ENCODE peak calls at places on chromosomes 6 and 20, in four cellular contexts. E is AG09309, F is Caco-2, J is tibial artery. B is an unnamed sample.

GRCh38 chr20:21090112-21090737 is 15.9 kb downstream of the LINC00237 start:
- DNase-seq in E (no peak), F (no peak), J (no peak), B (no peak)

GRCh38 chr6:12138377-12138776 is 126.3 kb downstream of the HIVEP1 start:
- DNase-seq in E (no peak), F (no peak), J (no peak), B (no peak)

GRCh38 chr20:1341561-1342265 is 12.8 kb upstream of the SDCBP2 start:
- DNase-seq in E (no peak), F (no peak), J (no peak), B (peak)

GRCh38 chr20:41150664-41151063 is 13.3 kb downstream of the PLCG1 start:
- DNase-seq in E (no peak), F (no peak), J (no peak), B (no peak)

GRCh38 chr6:144264270-144265060 is 20.7 kb upstream of the UTRN start:
- DNase-seq in E (peak), F (peak), J (no peak), B (peak)

GRCh38 chr6:144262470-144263369 is 22.4 kb upstream of the UTRN start:
- DNase-seq in E (no peak), F (no peak), J (no peak), B (no peak)

GRCh38 chr6:101626264-101626663 is 232.8 kb downstream of the GRIK2 start:
- DNase-seq in E (no peak), F (no peak), J (no peak), B (no peak)

GRCh38 chr6:16481680-16482079 is 243.3 kb downstream of the GMPR start:
- DNase-seq in E (no peak), F (no peak), J (no peak), B (no peak)

GRCh38 chr6:46170357-46171289 is at the start of gene ENPP5:
- DNase-seq in E (no peak), F (peak), J (peak), B (no peak)

GRCh38 chr6:38420207-38420606 is 219.5 kb downstream of the BTBD9 start:
- DNase-seq in E (peak), F (no peak), J (no peak), B (no peak)

GRCh38 chr6:12969933-12970332 is 253.4 kb downstream of the PHACTR1 start:
- DNase-seq in E (no peak), F (no peak), J (no peak), B (no peak)

GRCh38 chr6:43584892-43585570 is 9.0 kb downstream of the POLH start:
- DNase-seq in E (no peak), F (no peak), J (no peak), B (no peak)

GRCh38 chr6:22653980-22654610 is 84.7 kb downstream of the HDGFL1 start:
- DNase-seq in E (no peak), F (no peak), J (no peak), B (no peak)

DNA sequence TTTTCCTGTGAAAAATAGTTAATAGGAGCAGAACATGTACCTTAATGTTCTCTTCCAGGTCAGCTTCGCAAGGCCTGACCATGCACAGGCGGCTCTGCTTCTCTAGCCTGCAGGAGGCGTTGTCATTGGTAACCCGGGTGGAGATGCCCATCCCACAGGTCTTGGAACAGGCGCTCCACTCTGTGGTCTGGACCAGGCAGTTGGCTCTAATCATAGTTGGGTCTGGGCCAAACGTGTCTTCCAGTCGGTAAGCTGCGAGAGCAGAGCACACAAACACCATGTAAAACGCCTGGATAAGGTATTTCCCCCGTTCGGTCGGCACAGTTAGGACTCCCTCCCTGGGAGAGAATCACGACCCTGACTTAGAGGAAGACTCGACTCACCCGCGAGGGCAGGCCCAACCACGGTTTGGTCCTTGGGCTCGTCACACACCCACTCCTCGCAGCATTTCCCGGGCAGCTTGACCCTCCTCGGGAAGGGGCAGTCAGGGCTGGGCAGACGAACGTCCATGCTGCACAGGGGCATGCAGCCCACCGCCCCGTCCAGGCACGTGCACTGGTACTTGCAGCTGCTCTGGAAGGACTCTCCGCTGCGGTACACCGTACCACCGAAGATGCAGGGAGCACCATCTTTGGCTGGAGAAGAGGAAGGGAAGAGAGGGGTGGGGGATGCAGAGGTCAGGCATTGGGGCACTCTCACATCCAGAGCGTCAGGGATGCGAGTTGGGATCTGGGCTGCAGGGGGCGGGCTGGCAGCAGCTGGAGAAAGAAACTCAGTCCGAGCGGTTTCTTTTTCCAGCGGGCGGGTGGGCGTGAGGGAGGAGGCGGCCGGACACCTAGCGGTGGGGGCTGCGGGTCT is 1.0 kb downstream of the CCN2 start:
- DNase-seq in E (peak), F (peak), J (peak), B (peak)
- TF ChIP-seq CTCF in E (peak), F (peak), J (peak), B (peak)

DNA sequence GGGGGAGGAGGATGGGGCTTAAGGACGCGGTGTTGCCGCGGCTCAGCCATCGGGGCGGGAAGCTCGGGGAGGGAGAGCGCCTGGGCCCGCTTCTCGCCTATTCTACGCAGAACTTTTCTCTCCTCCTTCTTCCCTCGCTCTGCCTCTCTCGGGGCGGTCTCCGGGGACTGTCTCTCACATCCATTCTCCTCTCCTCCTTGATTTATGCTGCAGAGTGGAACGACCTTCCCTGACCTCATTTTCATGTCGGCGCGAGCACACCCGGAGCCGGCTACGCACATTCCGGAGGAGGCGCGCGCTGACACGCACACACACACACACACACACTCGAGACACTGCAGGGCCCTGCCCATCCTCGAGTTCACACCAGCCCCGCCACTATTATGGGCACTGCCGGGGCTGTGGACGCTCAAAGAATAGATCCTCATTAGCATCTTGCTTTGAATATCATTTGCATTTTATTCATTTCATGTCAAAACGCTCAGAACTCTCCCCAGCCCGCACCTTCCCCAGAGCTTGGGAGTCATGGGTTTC is 36.7 kb downstream of the NCR2 start:
- DNase-seq in E (no peak), F (no peak), J (no peak), B (peak)
- H3K4me3 ChIP-seq in E (peak), F (peak), J (peak), B (no peak)

DNA sequence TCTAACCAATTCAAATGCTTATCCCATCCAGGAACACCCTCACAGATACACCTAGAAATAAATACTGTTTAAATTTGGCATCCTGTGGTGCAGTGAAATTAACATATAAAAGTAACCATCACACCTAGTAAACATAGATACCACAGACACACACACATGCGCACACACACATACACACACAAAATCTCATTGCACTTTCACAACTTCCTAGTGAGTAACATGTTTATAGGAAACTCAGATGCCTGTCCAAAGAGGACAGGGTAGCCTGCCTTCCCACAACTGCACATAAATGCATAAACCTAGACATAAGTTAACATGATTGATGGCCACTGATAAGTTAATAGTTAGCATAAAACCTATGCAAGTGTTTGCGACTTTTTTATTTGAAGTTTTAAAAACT is 56.8 kb downstream of the LRRC1 start:
- DNase-seq in E (no peak), F (no peak), J (no peak), B (no peak)
- TF ChIP-seq CTCF in E (no peak), F (no peak), J (no peak), B (no peak)

GRCh38 chr6:163345931-163346330 is 68.6 kb upstream of the QKI start:
- DNase-seq in E (no peak), F (no peak), J (no peak), B (no peak)

GRCh38 chr6:163343609-163344008 is 70.9 kb upstream of the QKI start:
- DNase-seq in E (no peak), F (no peak), J (no peak), B (no peak)

GRCh38 chr6:163349001-163349680 is 65.4 kb upstream of the QKI start:
- DNase-seq in E (no peak), F (no peak), J (no peak), B (no peak)

GRCh38 chr6:163347021-163347446 is 67.5 kb upstream of the QKI start:
- DNase-seq in E (no peak), F (no peak), J (no peak), B (no peak)

DNA sequence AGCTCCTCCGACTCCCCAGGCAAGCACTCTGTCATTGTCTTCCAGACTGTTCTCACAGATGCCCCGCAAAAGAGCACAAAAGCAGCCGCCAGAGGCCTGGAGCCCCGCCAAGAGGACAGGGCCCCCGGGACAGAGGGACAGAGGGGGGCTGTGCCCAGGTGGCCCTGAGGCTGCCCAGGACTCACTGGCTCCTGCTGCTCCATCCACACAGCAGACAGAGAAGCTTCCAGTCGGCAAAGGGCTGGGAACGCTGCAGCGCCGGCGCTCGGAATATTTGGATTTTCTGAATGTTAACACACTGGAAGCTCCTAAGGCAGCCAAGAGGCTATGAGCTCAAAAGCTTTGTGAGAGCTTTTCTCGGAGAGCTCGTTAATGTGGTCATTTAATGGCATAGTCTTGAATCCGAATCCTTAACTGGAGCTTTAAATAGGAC is 68.0 kb upstream of the QKI start:
- DNase-seq in E (no peak), F (no peak), J (no peak), B (peak)
- H3K4me3 ChIP-seq in E (no peak), F (no peak), J (peak), B (no peak)

GRCh38 chr6:84779380-84779779 is 15.0 kb upstream of the TBX18 start:
- DNase-seq in E (no peak), F (no peak), J (no peak), B (no peak)
- TF ChIP-seq CTCF in E (peak), F (peak), J (no peak), B (peak)

GRCh38 chr20:17678886-17679285 is 3.2 kb downstream of the RRBP1 start:
- DNase-seq in E (no peak), F (peak), J (no peak), B (no peak)

GRCh38 chr20:17678295-17678694 is 3.7 kb downstream of the RRBP1 start:
- DNase-seq in E (no peak), F (peak), J (no peak), B (no peak)

GRCh38 chr20:17680836-17681740 is 954 bp downstream of the RRBP1 start:
- DNase-seq in E (no peak), F (peak), J (peak), B (peak)

GRCh38 chr20:17680128-17680835 is 1.8 kb downstream of the RRBP1 start:
- DNase-seq in E (no peak), F (peak), J (peak), B (no peak)

DNA sequence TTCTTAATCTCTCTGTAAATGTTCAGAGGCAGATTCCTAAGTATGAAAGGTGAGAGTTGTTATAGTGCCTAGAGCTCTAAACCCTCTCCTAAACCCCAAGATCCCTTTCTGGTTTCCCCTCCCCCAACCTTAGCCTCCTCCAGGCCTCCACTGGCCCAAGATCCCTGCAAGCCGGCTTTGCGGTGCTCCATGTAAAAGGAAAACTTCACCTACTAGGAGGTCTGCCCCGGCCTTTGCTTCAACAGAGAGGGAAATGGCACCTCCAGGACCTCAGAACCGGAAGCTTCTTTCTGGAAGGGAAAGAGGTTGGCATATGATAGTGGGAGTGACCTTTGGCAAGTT is 2.3 kb downstream of the RRBP1 start:
- DNase-seq in E (no peak), F (no peak), J (no peak), B (no peak)
- H3K4me3 ChIP-seq in E (peak), F (peak), J (peak), B (peak)

DNA sequence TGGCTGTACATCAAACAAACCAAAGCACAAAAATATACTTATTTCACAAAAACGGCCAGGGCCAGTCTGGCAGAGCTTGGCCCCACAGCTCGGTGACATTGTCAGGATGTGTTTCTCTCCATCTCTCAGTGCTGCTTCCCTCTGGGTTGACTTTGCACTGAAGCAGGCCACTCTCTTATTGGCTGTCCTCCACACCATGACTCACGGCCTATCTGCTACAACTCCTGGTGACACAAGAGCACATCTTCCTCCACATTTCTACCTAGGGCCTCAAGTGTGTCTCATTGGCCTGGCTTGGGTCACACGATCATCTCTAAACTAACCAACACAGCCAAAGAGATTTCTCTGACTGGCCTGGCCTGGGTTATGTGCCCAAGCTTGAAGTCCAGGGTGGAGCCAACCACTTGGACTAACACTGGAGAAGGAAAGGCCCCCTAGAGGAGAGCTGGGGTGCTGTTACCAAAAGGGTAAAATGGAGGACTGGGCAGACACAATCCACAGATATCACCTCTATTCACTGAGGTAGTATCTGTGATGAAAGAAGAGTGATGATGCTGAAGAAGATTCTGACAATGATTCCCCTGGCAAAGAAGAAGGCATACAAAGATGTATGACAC is 159.8 kb upstream of the TSHZ2 start:
- DNase-seq in E (no peak), F (no peak), J (no peak), B (no peak)
- TF ChIP-seq CTCF in E (no peak), F (no peak), J (no peak), B (no peak)

GRCh38 chr20:34040300-34041015 is 46.7 kb downstream of the RALY start:
- DNase-seq in E (no peak), F (no peak), J (no peak), B (no peak)
- H3K4me3 ChIP-seq in E (no peak), F (no peak), J (no peak), B (no peak)

GRCh38 chr6:50358113-50358512 is 308.4 kb upstream of the DEFB112 start:
- DNase-seq in E (no peak), F (no peak), J (no peak), B (no peak)

DNA sequence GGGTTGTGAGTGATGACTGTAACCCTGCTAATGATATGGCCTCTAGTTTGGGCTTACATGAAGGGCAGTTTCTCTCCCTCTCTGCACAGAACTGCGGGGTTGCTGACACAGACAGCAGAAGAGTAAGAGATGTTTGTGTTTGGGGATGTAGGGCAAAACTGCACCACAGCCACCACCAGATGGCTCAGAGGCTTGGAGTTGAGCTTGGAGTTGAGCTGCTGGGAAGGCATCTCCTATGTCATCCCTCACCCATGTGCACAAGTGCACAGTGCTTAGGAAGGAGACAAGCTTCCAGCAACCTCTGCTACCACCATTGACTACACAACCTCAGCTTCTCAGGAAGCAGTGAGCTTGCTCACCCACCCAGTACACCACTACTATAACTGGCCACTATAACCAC is 303.9 kb upstream of the DEFB112 start:
- DNase-seq in E (no peak), F (no peak), J (no peak), B (no peak)
- TF ChIP-seq CTCF in E (no peak), F (no peak), J (no peak), B (no peak)